ENCODE peak calls at places on chromosomes 4 and X, in five cellular contexts. T, M, W, P and S are unnamed samples.

GRCh38 chr4:140052050-140052449 is 101.9 kb downstream of the MAML3 start:
- DNase-seq in T (peak), M (no peak), W (peak), P (no peak), S (no peak)

GRCh38 chr4:42280327-42281095 is 116.8 kb upstream of the SHISA3 start:
- DNase-seq in T (peak), M (no peak), W (peak), P (no peak), S (no peak)

GRCh38 chr4:80071643-80072606 is 1.1 kb downstream of the ANTXR2 start:
- DNase-seq in T (peak), M (peak), W (peak), P (no peak), S (no peak)

GRCh38 chrX:119488749-119489148 is 20.5 kb downstream of the SLC25A5 start:
- DNase-seq in T (peak), M (peak), W (peak), P (no peak), S (peak)

GRCh38 chr4:2142630-2143427 is 83.7 kb downstream of the NAT8L start:
- DNase-seq in T (no peak), M (no peak), W (no peak), P (no peak), S (no peak)

GRCh38 chr4:41294445-41295062 is 37.8 kb downstream of the UCHL1 start:
- DNase-seq in T (no peak), M (no peak), W (peak), P (no peak), S (no peak)

GRCh38 chrX:118171354-118171753 is 54.7 kb upstream of the KLHL13 start:
- DNase-seq in T (no peak), M (no peak), W (no peak), P (no peak), S (no peak)

GRCh38 chr4:118849867-118850812 is 14.2 kb upstream of the SEC24D start:
- DNase-seq in T (peak), M (no peak), W (no peak), P (no peak), S (no peak)

GRCh38 chr4:47312170-47312569 is 151.3 kb downstream of the COMMD8 start:
- DNase-seq in T (no peak), M (no peak), W (no peak), P (no peak), S (no peak)

GRCh38 chrX:134679226-134679625 is 21.0 kb upstream of the PLAC1 start:
- DNase-seq in T (no peak), M (no peak), W (no peak), P (no peak), S (no peak)

GRCh38 chr4:65668201-65669007 is 1.9 kb downstream of the EPHA5 start:
- DNase-seq in T (no peak), M (peak), W (no peak), P (no peak), S (no peak)

GRCh38 chr4:4647041-4647440 is 105.2 kb upstream of the STX18 start:
- DNase-seq in T (no peak), M (no peak), W (no peak), P (no peak), S (no peak)

GRCh38 chrX:145532176-145532780 is 285.0 kb downstream of the SPANXN1 start:
- DNase-seq in T (no peak), M (no peak), W (no peak), P (no peak), S (no peak)

GRCh38 chrX:109310031-109310430 is 171.9 kb downstream of the GUCY2F start:
- DNase-seq in T (no peak), M (no peak), W (no peak), P (no peak), S (no peak)

GRCh38 chr4:101238706-101239105 is 108.6 kb downstream of the PPP3CA start:
- DNase-seq in T (peak), M (no peak), W (no peak), P (no peak), S (no peak)

GRCh38 chr4:26590639-26591038 is 6.8 kb downstream of the TBC1D19 start:
- DNase-seq in T (peak), M (no peak), W (peak), P (peak), S (no peak)

GRCh38 chr4:176499518-176499917 is 179.8 kb downstream of the SPCS3 start:
- DNase-seq in T (peak), M (no peak), W (peak), P (no peak), S (no peak)

GRCh38 chrX:7372843-7373525 is 225.0 kb upstream of the PUDP start:
- DNase-seq in T (no peak), M (no peak), W (peak), P (no peak), S (no peak)

GRCh38 chrX:15334561-15334960 is 762 bp downstream of the PIGA start:
- DNase-seq in T (peak), M (no peak), W (no peak), P (no peak), S (no peak)